ENCODE peak calls at places on chromosomes 6 and 20, in nine cellular contexts. E is ovary; G is SJSA1; B is WERI-Rb-1; M is cardiac muscle cell; X is CD8-positive, alpha-beta memory T cell; O is endothelial cell of umbilical vein; U is lower lobe of right lung; A is aorta. Y is an unnamed sample. For H3K27me3 and H3K36me3, the result is how much of the 10 kb centered on the place peaks cover.

GRCh38 chr6:17045581-17046322 is 56.1 kb upstream of the STMND1 start:
- DNase-seq in E (no peak), G (no peak), B (no peak), M (peak), X (no peak), O (peak), U (no peak), A (no peak), Y (no peak)

GRCh38 chr6:149134531-149134933 is 183.0 kb upstream of the TAB2 start:
- DNase-seq in E (no peak), G (no peak), B (no peak), M (no peak), X (no peak), O (no peak), U (no peak), A (no peak), Y (no peak)

GRCh38 chr6:129306826-129307225 is 403.2 kb downstream of the ARHGAP18 start:
- DNase-seq in E (no peak), G (no peak), B (no peak), M (no peak), X (no peak), O (no peak), U (no peak), A (no peak), Y (no peak)

GRCh38 chr6:5751525-5752252 is 255.0 kb downstream of the NRN1 start:
- DNase-seq in E (no peak), G (no peak), B (no peak), M (peak), X (no peak), O (no peak), U (no peak), A (no peak), Y (no peak)

GRCh38 chr6:34412643-34413214 is 13.1 kb downstream of the RPS10 start:
- DNase-seq in E (no peak), G (peak), B (no peak), M (no peak), X (no peak), O (no peak), U (no peak), A (no peak), Y (no peak)

GRCh38 chr6:118288355-118289124 is 259.6 kb upstream of the PLN start:
- DNase-seq in E (no peak), G (no peak), B (no peak), M (no peak), X (no peak), O (peak), U (no peak), A (no peak), Y (no peak)

GRCh38 chr20:56249244-56249955 is 868 bp downstream of the MC3R start:
- DNase-seq in E (peak), G (no peak), B (peak), M (no peak), X (no peak), O (no peak), U (no peak), A (no peak), Y (peak)

GRCh38 chr20:6506906-6507305 is 260.6 kb upstream of the BMP2 start:
- DNase-seq in E (no peak), G (no peak), B (no peak), M (no peak), X (no peak), O (no peak), U (no peak), A (no peak), Y (no peak)

GRCh38 chr6:36793296-36793912 is 45.8 kb downstream of the CPNE5 start:
- DNase-seq in E (no peak), G (no peak), B (peak), M (no peak), X (no peak), O (no peak), U (no peak), A (no peak), Y (peak)

GRCh38 chr20:50020283-50020682 is 37.5 kb downstream of the SNAI1 start:
- DNase-seq in E (no peak), G (no peak), B (no peak), M (no peak), X (no peak), O (peak), U (no peak), A (no peak), Y (no peak)

GRCh38 chr6:163814494-163815364 is 400.2 kb downstream of the QKI start:
- DNase-seq in E (no peak), G (no peak), B (no peak), M (no peak), X (no peak), O (no peak), U (no peak), A (no peak), Y (no peak)

GRCh38 chr6:105402981-105403935 is at the start of gene PREP:
- DNase-seq in E (peak), G (peak), B (peak), M (peak), X (peak), O (peak), U (peak), A (peak), Y (peak)

GRCh38 chr6:6599468-6599873 is 11.0 kb downstream of the LY86 start:
- DNase-seq in E (no peak), G (no peak), B (no peak), M (no peak), X (no peak), O (no peak), U (no peak), A (no peak), Y (no peak)

GRCh38 chr6:124669713-124670480 is 292.3 kb upstream of the RNF217 start:
- DNase-seq in E (no peak), G (no peak), B (no peak), M (no peak), X (no peak), O (no peak), U (no peak), A (no peak), Y (no peak)

GRCh38 chr6:84871925-84872324 is 107.5 kb upstream of the TBX18 start:
- DNase-seq in E (no peak), G (no peak), B (no peak), M (no peak), X (no peak), O (no peak), U (no peak), A (no peak), Y (no peak)

GRCh38 chr6:128979061-128979460 is 96.1 kb downstream of the LAMA2 start:
- DNase-seq in E (no peak), G (no peak), B (no peak), M (no peak), X (no peak), O (no peak), U (no peak), A (no peak), Y (no peak)

GRCh38 chr6:51737580-51738360 is 349.6 kb downstream of the PKHD1 start:
- DNase-seq in E (no peak), G (no peak), B (no peak), M (no peak), X (no peak), O (no peak), U (no peak), A (no peak), Y (no peak)

GRCh38 chr6:44696099-44696498 is 308.6 kb downstream of the CDC5L start:
- DNase-seq in E (no peak), G (peak), B (no peak), M (no peak), X (no peak), O (no peak), U (no peak), A (no peak), Y (no peak)

GRCh38 chr6:17429381-17430061 is 36.1 kb downstream of the CAP2 start:
- DNase-seq in E (no peak), G (no peak), B (peak), M (no peak), X (no peak), O (no peak), U (no peak), A (no peak), Y (no peak)

GRCh38 chr6:134667106-134667505 is 282.8 kb downstream of the ALDH8A1 start:
- DNase-seq in E (no peak), G (no peak), B (no peak), M (no peak), X (no peak), O (no peak), U (no peak), A (no peak), Y (no peak)

GRCh38 chr20:7094438-7094997 is 327.0 kb downstream of the BMP2 start:
- DNase-seq in E (no peak), G (peak), B (peak), M (peak), X (no peak), O (peak), U (no peak), A (no peak), Y (peak)

GRCh38 chr20:35315199-35316020 is 23.2 kb upstream of the FAM83C start:
- DNase-seq in E (no peak), G (peak), B (no peak), M (no peak), X (no peak), O (no peak), U (no peak), A (no peak), Y (no peak)

GRCh38 chr6:98957440-98957839 is 9.7 kb upstream of the FBXL4 start:
- DNase-seq in E (no peak), G (peak), B (no peak), M (no peak), X (no peak), O (peak), U (no peak), A (no peak), Y (no peak)

GRCh38 chr6:68226460-68226859 is 408.6 kb upstream of the ADGRB3 start:
- DNase-seq in E (no peak), G (no peak), B (peak), M (peak), X (no peak), O (no peak), U (no peak), A (no peak), Y (no peak)

GRCh38 chr20:24718696-24719095 is 230.4 kb upstream of the CST7 start:
- DNase-seq in E (no peak), G (no peak), B (no peak), M (no peak), X (no peak), O (no peak), U (no peak), A (no peak), Y (peak)

GRCh38 chr20:44407402-44408184 is 52.1 kb downstream of the HNF4A start:
- DNase-seq in E (no peak), G (peak), B (no peak), M (no peak), X (no peak), O (no peak), U (no peak), A (peak), Y (peak)

GRCh38 chr6:105374010-105374420 is 28.9 kb downstream of the PREP start:
- DNase-seq in E (no peak), G (peak), B (no peak), M (no peak), X (no peak), O (peak), U (peak), A (no peak), Y (no peak)

GRCh38 chr6:44842616-44843015 is 455.1 kb downstream of the CDC5L start:
- DNase-seq in E (no peak), G (no peak), B (no peak), M (no peak), X (no peak), O (no peak), U (no peak), A (no peak), Y (no peak)

GRCh38 chr20:48403362-48403761 is 424.4 kb downstream of the PREX1 start:
- DNase-seq in E (no peak), G (no peak), B (no peak), M (no peak), X (no peak), O (no peak), U (no peak), A (no peak), Y (no peak)

DNA sequence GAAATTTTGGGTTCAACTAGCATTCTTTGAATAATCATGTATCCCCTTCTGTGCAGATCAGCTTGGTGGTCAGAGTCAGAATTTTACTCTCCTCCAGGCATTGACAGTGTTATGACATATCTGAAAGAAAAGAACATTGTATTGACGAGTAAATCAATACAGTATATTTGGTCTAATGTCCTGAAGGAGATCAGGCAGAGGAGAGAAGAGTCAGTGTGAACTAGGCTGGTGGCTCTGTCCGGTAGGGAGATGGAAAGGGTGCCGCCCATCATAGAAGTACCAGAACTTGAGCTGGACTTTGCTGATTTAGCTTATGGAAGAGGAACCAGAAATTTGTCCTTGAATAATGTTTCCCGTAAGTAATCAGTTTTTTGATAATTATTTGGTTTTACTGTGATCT is at the start of gene CALHM6:
- DNase-seq in E (no peak), G (no peak), B (no peak), M (no peak), X (no peak), O (no peak), U (no peak), A (no peak), Y (no peak)
- H3K4me3 ChIP-seq in E (peak), G (peak), B (peak), M (peak), X (peak), O (peak), U (peak), A (peak), Y (peak)

GRCh38 chr20:2761885-2762284 is 38.5 kb downstream of the CPXM1 start:
- DNase-seq in E (no peak), G (no peak), B (no peak), M (no peak), X (no peak), O (no peak), U (no peak), A (no peak), Y (no peak)
- H3K27me3 ChIP-seq in E (under half), G (under half), B (under half), M (under half), X (under half), O (under half), U (under half), A (under half), Y (under half)

GRCh38 chr6:89862281-89862680 is 32.0 kb upstream of the GJA10 start:
- DNase-seq in E (no peak), G (no peak), B (no peak), M (no peak), X (no peak), O (no peak), U (no peak), A (no peak), Y (no peak)
- H3K36me3 ChIP-seq in E (under half), G (half or more), B (half or more), M (half or more), X (under half), O (under half), U (half or more), A (under half), Y (under half)

GRCh38 chr6:10415593-10416480 is 963 bp upstream of the TFAP2A start:
- DNase-seq in E (no peak), G (no peak), B (no peak), M (no peak), X (no peak), O (no peak), U (no peak), A (no peak), Y (peak)
- H3K4me3 ChIP-seq in E (no peak), G (peak), B (peak), M (no peak), X (no peak), O (no peak), U (no peak), A (no peak), Y (peak)

GRCh38 chr20:11217322-11217989 is 543.7 kb upstream of the JAG1 start:
- DNase-seq in E (no peak), G (no peak), B (no peak), M (no peak), X (no peak), O (peak), U (no peak), A (no peak), Y (no peak)

GRCh38 chr20:11216451-11217314 is 542.9 kb upstream of the JAG1 start:
- DNase-seq in E (no peak), G (no peak), B (no peak), M (no peak), X (no peak), O (peak), U (no peak), A (no peak), Y (no peak)

GRCh38 chr20:11219192-11219591 is 545.4 kb upstream of the JAG1 start:
- DNase-seq in E (no peak), G (no peak), B (no peak), M (no peak), X (no peak), O (no peak), U (no peak), A (no peak), Y (no peak)

GRCh38 chr20:11221046-11221445 is 547.2 kb upstream of the JAG1 start:
- DNase-seq in E (no peak), G (no peak), B (no peak), M (no peak), X (no peak), O (peak), U (no peak), A (no peak), Y (no peak)

GRCh38 chr20:11218035-11218680 is 544.4 kb upstream of the JAG1 start:
- DNase-seq in E (no peak), G (no peak), B (no peak), M (no peak), X (no peak), O (no peak), U (no peak), A (no peak), Y (no peak)
- H3K27me3 ChIP-seq in E (under half), G (under half), B (under half), M (under half), X (under half), O (under half), U (under half), A (under half), Y (under half)

DNA sequence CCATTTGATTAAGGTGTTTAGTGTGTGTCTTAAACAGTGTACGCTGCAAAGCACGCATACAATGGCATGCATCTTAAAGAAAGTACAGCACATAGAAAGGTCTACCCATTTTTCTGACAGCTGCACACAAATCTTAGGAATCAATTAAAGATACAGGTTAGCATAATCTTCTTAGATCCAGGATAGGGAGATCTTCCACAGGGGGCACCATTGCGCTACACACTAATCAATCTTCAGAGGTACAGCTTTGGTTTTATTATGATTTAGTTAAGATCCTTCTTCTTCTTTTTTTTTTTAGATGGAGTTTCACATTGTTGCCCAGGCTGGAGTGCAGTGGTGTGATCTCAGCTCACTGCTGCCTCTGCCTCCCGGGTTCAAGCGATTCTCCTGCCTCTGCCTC is 63.7 kb upstream of the BEND3 start:
- DNase-seq in E (no peak), G (no peak), B (peak), M (no peak), X (no peak), O (peak), U (no peak), A (no peak), Y (peak)
- H3K36me3 ChIP-seq in E (under half), G (under half), B (under half), M (under half), X (under half), O (under half), U (under half), A (under half), Y (under half)

DNA sequence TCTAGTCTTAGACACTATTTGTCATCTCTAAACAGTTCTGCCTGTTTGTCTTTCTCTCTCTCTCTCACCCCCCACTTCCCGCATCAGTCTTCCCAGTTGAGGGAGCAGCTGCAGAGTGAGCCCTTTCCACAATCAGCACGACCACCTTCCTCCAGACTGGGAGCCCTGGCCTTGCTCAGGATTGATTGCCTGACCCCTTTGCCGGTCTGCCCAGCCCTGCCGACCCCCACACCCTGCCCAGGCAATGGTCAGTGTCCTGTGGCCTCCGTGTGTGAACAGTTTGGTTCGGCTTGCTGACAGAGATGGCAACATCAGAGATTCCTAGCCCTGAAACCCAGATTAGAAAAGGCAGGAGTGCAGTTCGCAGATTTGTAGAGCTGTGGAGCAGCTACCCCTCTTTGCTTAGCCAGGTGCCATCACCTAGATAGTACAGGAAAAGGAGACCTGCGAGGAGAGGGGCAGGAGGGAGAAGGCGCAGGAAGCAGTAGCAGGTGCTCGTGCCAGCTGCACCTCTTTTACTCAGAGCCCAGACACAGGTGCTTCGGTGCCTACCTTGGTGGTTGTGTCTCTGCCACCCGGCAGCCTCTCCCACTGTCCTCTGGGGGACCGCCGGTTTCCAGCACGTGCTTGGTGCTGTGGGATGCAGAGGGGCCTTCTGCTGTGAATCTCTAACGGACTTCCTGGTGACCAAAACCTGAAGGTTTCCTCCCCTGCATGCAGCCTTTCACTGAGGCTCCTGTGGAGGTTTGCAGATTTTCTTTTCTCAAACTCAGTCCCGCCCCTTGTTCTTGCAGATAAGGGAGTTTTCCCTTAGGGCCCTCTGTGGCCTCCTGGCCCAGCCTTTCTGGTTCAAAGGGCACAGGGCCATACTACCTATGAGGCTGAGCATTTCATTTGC is 92.4 kb downstream of the SCML4 start:
- DNase-seq in E (no peak), G (no peak), B (no peak), M (no peak), X (no peak), O (no peak), U (no peak), A (no peak), Y (no peak)
- H3K4me3 ChIP-seq in E (no peak), G (no peak), B (no peak), M (no peak), X (peak), O (no peak), U (peak), A (no peak), Y (no peak)